ENCODE peak calls at places on chromosomes 5 and 9, in six cellular contexts. R, O, W, T, L and S are unnamed samples.

GRCh38 chr5:141799507-141800167 is 78.6 kb downstream of the PCDH1 start:
- DNase-seq in L (no peak), R (no peak), O (no peak), W (no peak), T (no peak), S (no peak)

GRCh38 chr9:69743930-69744329 is 15.9 kb downstream of the PTAR1 start:
- DNase-seq in R (no peak), L (no peak), W (no peak), T (no peak), O (no peak), S (no peak)

GRCh38 chr9:17332129-17332528 is 197.3 kb downstream of the CNTLN start:
- DNase-seq in W (no peak), T (no peak), L (no peak), R (no peak), O (no peak), S (no peak)

GRCh38 chr5:58056546-58056945 is 403.3 kb downstream of the PLK2 start:
- DNase-seq in W (no peak), O (no peak), L (peak; percentile 63), T (no peak), R (peak; percentile 48), S (no peak)

GRCh38 chr5:119426059-119426458 is 26.2 kb upstream of the HSD17B4 start:
- DNase-seq in R (no peak), O (no peak), L (no peak), W (no peak), T (no peak), S (no peak)

GRCh38 chr5:180316586-180316985 is 24.7 kb upstream of the MAPK9 start:
- DNase-seq in L (no peak), O (no peak), W (no peak), T (no peak), R (no peak), S (no peak)

GRCh38 chr5:137667341-137667740 is 68.5 kb downstream of the KLHL3 start:
- DNase-seq in L (peak; percentile 12), R (no peak), W (no peak), T (no peak), O (no peak), S (no peak)

GRCh38 chr5:60960591-60960990 is 15.6 kb downstream of the NDUFAF2 start:
- DNase-seq in T (peak; percentile 40), R (peak; percentile 25), L (no peak), W (peak; percentile 34), O (no peak), S (no peak)

GRCh38 chr5:136030956-136031611 is 2.3 kb downstream of the TGFBI start:
- DNase-seq in L (no peak), W (peak; percentile 39), O (no peak), T (no peak), R (no peak), S (peak; percentile 36)

GRCh38 chr9:136192289-136193126 is 12.4 kb downstream of the LHX3 start:
- DNase-seq in L (no peak), W (no peak), T (no peak), O (no peak), R (no peak), S (no peak)

GRCh38 chr5:106127341-106127781 is 1543.4 kb downstream of the EFNA5 start:
- DNase-seq in W (no peak), R (no peak), O (no peak), T (peak; percentile 26), L (peak; percentile 49), S (no peak)

GRCh38 chr9:93141771-93142483 is 7.9 kb upstream of the NINJ1 start:
- DNase-seq in T (no peak), L (no peak), O (no peak), W (no peak), R (no peak), S (no peak)

GRCh38 chr5:73236541-73237128 is 63.6 kb downstream of the TMEM174 start:
- DNase-seq in L (no peak), T (no peak), O (no peak), R (no peak), W (no peak), S (no peak)
- H3K4me3 ChIP-seq in L (no peak overlapping the region), T (no peak overlapping the region), O (no peak overlapping the region), R (no peak overlapping the region), W (no peak overlapping the region), S (no peak overlapping the region)

GRCh38 chr5:176647030-176647869 is at the start of gene TSPAN17:
- DNase-seq in O (peak; percentile 96), L (peak; percentile 88), W (peak; percentile 100), T (peak; percentile 100), R (peak; percentile 99), S (peak; percentile 100)

GRCh38 chr5:176644878-176645670 is 2.2 kb upstream of the TSPAN17 start:
- DNase-seq in L (no peak), R (no peak), O (no peak), W (no peak), T (no peak), S (no peak)

GRCh38 chr5:176646049-176646706 is 1.1 kb upstream of the TSPAN17 start:
- DNase-seq in L (no peak), T (no peak), R (no peak), W (no peak), O (no peak), S (no peak)

GRCh38 chr5:176647870-176648466 is 684 bp downstream of the TSPAN17 start:
- DNase-seq in O (no peak), W (peak; percentile 59), R (no peak), T (peak; percentile 71), L (no peak), S (no peak)

GRCh38 chr5:176646707-176647029 is 616 bp upstream of the TSPAN17 start:
- DNase-seq in T (no peak), R (no peak), L (no peak), W (no peak), O (no peak), S (no peak)
- H3K27ac ChIP-seq in T (peak overlapping the region; percentile 10), R (peak overlapping the region; percentile 47), L (peak overlapping the region; percentile 31), W (no peak overlapping the region), O (peak overlapping the region; percentile 31), S (peak overlapping the region; percentile 83)

GRCh38 chr9:12812710-12813109 is 37.9 kb downstream of the LURAP1L start:
- DNase-seq in O (no peak), W (no peak), L (no peak), R (no peak), T (no peak), S (no peak)

GRCh38 chr9:12814877-12815237 is 40.0 kb downstream of the LURAP1L start:
- DNase-seq in O (no peak), W (no peak), L (no peak), T (no peak), R (no peak), S (no peak)

GRCh38 chr9:12813533-12813932 is 38.7 kb downstream of the LURAP1L start:
- DNase-seq in O (no peak), L (no peak), W (no peak), T (no peak), R (no peak), S (no peak)

GRCh38 chr9:12815895-12816294 is 41.1 kb downstream of the LURAP1L start:
- DNase-seq in L (no peak), W (no peak), R (no peak), O (peak; percentile 33), T (no peak), S (no peak)

GRCh38 chr9:12813960-12814876 is 39.4 kb downstream of the LURAP1L start:
- DNase-seq in R (peak; percentile 99), T (peak; percentile 89), O (peak; percentile 98), W (no peak), L (peak; percentile 99), S (peak; percentile 80)
- TF ChIP-seq CTCF in R (peak; percentile 57), T (peak; percentile 19), O (peak; percentile 56), W (no peak), L (peak; percentile 42), S (peak; percentile 21)

GRCh38 chr5:158877124-158877581 is 222.6 kb downstream of the EBF1 start:
- DNase-seq in L (no peak), W (no peak), O (no peak), T (no peak), R (peak; percentile 55), S (no peak)

GRCh38 chr5:158876263-158876942 is 223.3 kb downstream of the EBF1 start:
- DNase-seq in W (no peak), O (no peak), T (no peak), L (no peak), R (no peak), S (no peak)

GRCh38 chr5:158877706-158878105 is 222.0 kb downstream of the EBF1 start:
- DNase-seq in R (no peak), T (no peak), L (no peak), O (no peak), W (no peak), S (no peak)

GRCh38 chr5:158879993-158880392 is 219.7 kb downstream of the EBF1 start:
- DNase-seq in T (no peak), W (no peak), R (no peak), L (no peak), O (no peak), S (no peak)

DNA sequence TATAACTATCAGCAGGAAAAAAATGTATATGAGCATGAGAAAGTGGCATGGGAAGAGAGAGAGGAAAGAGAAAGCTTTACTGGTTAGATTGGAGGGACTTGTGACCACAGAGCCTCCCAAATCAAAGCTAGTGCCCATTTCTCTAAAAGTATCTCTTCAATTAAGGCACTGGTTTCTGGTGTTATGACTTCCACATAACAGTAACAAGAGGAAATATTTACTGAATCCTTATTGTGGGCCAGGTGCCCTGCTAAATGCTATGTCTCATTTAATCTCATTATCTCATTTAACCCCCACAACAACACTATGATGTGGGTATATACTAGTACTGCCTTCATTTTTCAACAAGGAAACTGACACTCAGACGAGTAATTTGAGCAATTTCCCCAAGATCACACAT is 221.5 kb downstream of the EBF1 start:
- DNase-seq in T (no peak), R (no peak), W (no peak), L (no peak), O (no peak), S (no peak)
- H3K4me3 ChIP-seq in T (no peak overlapping the region), R (no peak overlapping the region), W (no peak overlapping the region), L (no peak overlapping the region), O (no peak overlapping the region), S (no peak overlapping the region)